ENCODE peak calls at places on chromosomes 6 and 20, in four cellular contexts. K, R, Q and U are unnamed samples.

GRCh38 chr6:21355638-21356037 is 237.9 kb upstream of the SOX4 start:
- DNase-seq in Q (no peak), R (no peak), K (no peak), U (no peak)

GRCh38 chr6:169963581-169964297 is 212.3 kb downstream of the ERMARD start:
- DNase-seq in K (no peak), Q (no peak), R (no peak), U (no peak)

GRCh38 chr6:109002100-109002697 is 92.4 kb downstream of the SESN1 start:
- DNase-seq in R (peak), Q (no peak), K (no peak), U (peak)

GRCh38 chr6:5665667-5666066 is 341.1 kb downstream of the NRN1 start:
- DNase-seq in K (no peak), Q (no peak), R (no peak), U (no peak)

GRCh38 chr20:14235355-14235754 is 102.1 kb downstream of the FLRT3 start:
- DNase-seq in K (peak), R (peak), Q (no peak), U (peak)

GRCh38 chr6:34791164-34791841 is 580 bp upstream of the BLTP3A start:
- DNase-seq in K (no peak), Q (peak), R (peak), U (no peak)

GRCh38 chr6:153108320-153108719 is 22.8 kb downstream of the RGS17 start:
- DNase-seq in R (peak), Q (peak), K (no peak), U (peak)

GRCh38 chr6:139981810-139982550 is 607.5 kb upstream of the CITED2 start:
- DNase-seq in K (peak), Q (peak), R (peak), U (peak)

GRCh38 chr20:4073852-4074741 is 58.7 kb upstream of the RNF24 start:
- DNase-seq in R (no peak), Q (no peak), K (no peak), U (no peak)

GRCh38 chr6:54031194-54031593 is 80.0 kb upstream of the MLIP start:
- DNase-seq in K (no peak), Q (no peak), R (no peak), U (no peak)

GRCh38 chr20:642398-643174 is 10.4 kb downstream of the SRXN1 start:
- DNase-seq in K (no peak), R (no peak), Q (no peak), U (no peak)

GRCh38 chr6:142112451-142113061 is 20.2 kb upstream of the GJE1 start:
- DNase-seq in Q (peak), R (peak), K (peak), U (peak)

GRCh38 chr20:2470051-2470431 is 548 bp downstream of the SNRPB start:
- DNase-seq in R (peak), Q (peak), K (peak), U (peak)

GRCh38 chr6:39792501-39793450 is 600 bp downstream of the DAAM2 start:
- DNase-seq in K (no peak), Q (no peak), R (no peak), U (no peak)

GRCh38 chr6:136378888-136379287 is 89.2 kb upstream of the BCLAF1 start:
- DNase-seq in R (no peak), K (no peak), Q (peak), U (no peak)

GRCh38 chr6:99331531-99331930 is 17.9 kb downstream of the FAXC start:
- DNase-seq in Q (no peak), R (no peak), K (no peak), U (no peak)

GRCh38 chr6:99330159-99330558 is 19.3 kb downstream of the FAXC start:
- DNase-seq in R (peak), K (peak), Q (peak), U (peak)

GRCh38 chr6:99333068-99333467 is 16.4 kb downstream of the FAXC start:
- DNase-seq in K (no peak), R (no peak), Q (no peak), U (no peak)

GRCh38 chr6:99338188-99338587 is 11.3 kb downstream of the FAXC start:
- DNase-seq in K (no peak), Q (no peak), R (no peak), U (no peak)

DNA sequence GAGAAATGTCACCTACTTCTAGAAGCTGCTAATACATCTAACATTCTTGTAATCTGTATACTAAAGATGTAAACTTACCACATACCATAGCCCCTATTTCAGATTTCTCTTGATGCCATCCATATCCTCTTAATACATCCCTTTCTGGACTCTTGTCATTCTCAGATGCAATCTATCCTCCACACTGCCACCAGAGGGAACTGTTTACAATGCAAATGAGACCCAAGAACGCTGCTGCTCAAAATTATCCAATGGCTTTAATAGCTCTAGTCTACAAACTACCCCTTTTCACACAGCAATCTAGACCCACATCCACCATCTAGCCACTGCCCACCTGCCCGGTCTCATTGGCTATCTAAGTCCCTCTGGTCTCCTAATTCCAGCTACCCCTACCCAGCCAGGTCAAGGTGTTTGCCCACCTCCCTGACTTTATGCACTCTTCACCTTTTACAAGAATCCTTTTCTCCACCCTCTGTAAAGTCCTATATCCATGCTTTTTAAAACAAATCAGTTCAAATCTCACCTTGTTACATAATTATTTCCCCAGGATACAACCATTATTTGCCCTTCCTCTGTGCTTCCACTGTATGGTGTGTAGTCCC is 14.8 kb downstream of the FAXC start:
- DNase-seq in K (peak), R (peak), Q (peak), U (peak)
- TF ChIP-seq CTCF in K (peak), R (peak), Q (no peak), U (peak)

GRCh38 chr6:6695711-6696048 is 107.2 kb downstream of the LY86 start:
- DNase-seq in Q (no peak), R (peak), K (no peak), U (peak)

GRCh38 chr6:6696867-6697531 is 108.5 kb downstream of the LY86 start:
- DNase-seq in K (peak), R (peak), Q (peak), U (peak)

GRCh38 chr6:6697620-6698019 is 109.1 kb downstream of the LY86 start:
- DNase-seq in Q (no peak), K (no peak), R (no peak), U (no peak)

GRCh38 chr6:6694825-6695710 is 106.5 kb downstream of the LY86 start:
- DNase-seq in Q (peak), K (peak), R (peak), U (peak)

GRCh38 chr6:6694368-6694780 is 105.9 kb downstream of the LY86 start:
- DNase-seq in K (no peak), Q (peak), R (no peak), U (no peak)
- TF ChIP-seq CTCF in K (no peak), Q (no peak), R (no peak), U (no peak)

GRCh38 chr20:32858189-32858588 is 534 bp upstream of the EFCAB8 start:
- DNase-seq in K (peak), Q (no peak), R (no peak), U (no peak)

GRCh38 chr20:32861446-32861845 is 2.7 kb downstream of the EFCAB8 start:
- DNase-seq in R (no peak), Q (no peak), K (no peak), U (no peak)

GRCh38 chr20:32855387-32855786 is 3.3 kb upstream of the EFCAB8 start:
- DNase-seq in K (no peak), Q (no peak), R (no peak), U (no peak)

GRCh38 chr20:32859961-32860360 is 1.2 kb downstream of the EFCAB8 start:
- DNase-seq in K (no peak), Q (no peak), R (no peak), U (no peak)

DNA sequence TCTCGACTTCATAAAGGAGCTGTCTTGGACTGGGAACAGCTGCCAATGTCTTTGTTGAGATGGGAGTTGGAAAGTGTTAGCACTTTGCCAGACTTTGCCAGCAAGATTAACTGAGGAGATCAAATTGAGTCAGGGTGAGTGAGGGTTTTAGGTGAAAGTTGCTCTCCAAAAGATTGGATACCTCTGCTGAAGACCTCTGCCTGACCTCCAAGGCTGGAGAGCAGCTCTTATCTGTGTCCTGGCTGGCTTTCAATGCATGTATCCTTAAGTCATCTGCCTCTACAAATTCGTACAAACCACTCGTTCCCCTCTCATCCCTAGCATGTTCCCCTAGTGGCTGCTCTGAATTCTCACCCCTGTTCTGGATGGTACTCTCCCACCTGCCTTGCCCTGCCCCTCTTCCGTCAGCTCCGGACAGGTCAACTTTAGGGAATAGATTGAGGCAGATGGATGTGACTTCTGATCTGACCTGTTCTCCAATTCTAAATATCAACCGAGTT is at the start of gene EFCAB8:
- DNase-seq in Q (no peak), K (no peak), R (no peak), U (no peak)
- TF ChIP-seq CTCF in Q (no peak), K (no peak), R (peak), U (peak)

GRCh38 chr20:41572010-41572572 is 46.1 kb downstream of the CHD6 start:
- DNase-seq in K (no peak), Q (peak), R (no peak), U (no peak)
- TF ChIP-seq CTCF in K (no peak), Q (no peak), R (no peak), U (no peak)